ENCODE peak calls at places on chromosomes 5 and 9, in eight cellular contexts. F is fibroblast of gingiva; P is stimulated activated CD4-positive, alpha-beta T cell treated with anti-CD3 and anti-CD28 coated beads, TNF-alpha, amount 100 ng/mL, for 24 hours; S is activated CD4-positive, alpha-beta T cell treated with anti-CD3 and anti-CD28 coated beads for 1 hour; M is C1 segment of cervical spinal cord; D is B cell; N is RPMI7951; X is cardiac muscle cell. T is an unnamed sample.

GRCh38 chr5:142613231-142613630 is 72.7 kb downstream of the FGF1 start:
- DNase-seq in P (no peak), N (no peak), F (no peak), D (no peak), X (no peak), S (no peak), M (no peak), T (no peak)

GRCh38 chr9:114621975-114622609 is 11.0 kb downstream of the TMEM268 start:
- DNase-seq in F (peak), S (no peak), N (peak), D (no peak), X (no peak), P (no peak), M (no peak), T (peak)

GRCh38 chr5:59795141-59795540 is 98.4 kb downstream of the PDE4D start:
- DNase-seq in M (no peak), D (no peak), F (no peak), X (no peak), N (no peak), P (no peak), S (no peak), T (no peak)

GRCh38 chr5:159056201-159056600 is 43.5 kb downstream of the EBF1 start:
- DNase-seq in X (no peak), D (no peak), F (no peak), N (no peak), P (no peak), M (no peak), S (no peak), T (no peak)

GRCh38 chr5:164475339-164475977 is 970.0 kb downstream of the MAT2B start:
- DNase-seq in P (no peak), X (peak), F (peak), N (no peak), M (no peak), S (no peak), D (no peak), T (peak)

GRCh38 chr9:73743826-73744225 is 592.2 kb downstream of the ANXA1 start:
- DNase-seq in N (no peak), M (no peak), X (no peak), S (no peak), D (no peak), F (no peak), P (no peak), T (no peak)

GRCh38 chr5:121870489-121870888 is 18.8 kb downstream of the FTMT start:
- DNase-seq in N (peak), D (no peak), S (no peak), P (no peak), X (no peak), M (no peak), F (peak), T (no peak)

GRCh38 chr5:98942849-98943248 is 14.0 kb upstream of the CHD1 start:
- DNase-seq in M (no peak), N (no peak), D (no peak), X (no peak), F (peak), S (no peak), P (no peak), T (no peak)

GRCh38 chr5:41908374-41909079 is 4.4 kb downstream of the RIMOC1 start:
- DNase-seq in D (no peak), N (peak), S (no peak), F (peak), P (no peak), X (no peak), M (no peak), T (peak)

GRCh38 chr5:72852356-72852755 is 35.9 kb downstream of the TNPO1 start:
- DNase-seq in F (no peak), P (no peak), M (no peak), S (no peak), D (no peak), X (no peak), N (no peak), T (no peak)